ENCODE peak calls at places on chromosome 10, in five cellular contexts. S is H1, M is K562, R is GM12878, X is HepG2. L is an unnamed sample.

GRCh38 chr10:67573484-67573883 is 122.5 kb downstream of the CTNNA3 start:
- DNase-seq in S (no peak), M (no peak), R (no peak), X (no peak), L (no peak)

GRCh38 chr10:43905502-43906236 is 257.0 kb upstream of the ZNF32 start:
- DNase-seq in S (no peak), M (no peak), R (no peak), X (no peak), L (peak)

GRCh38 chr10:4107328-4107851 is 322.4 kb upstream of the KLF6 start:
- DNase-seq in S (no peak), M (no peak), R (no peak), X (no peak), L (no peak)

GRCh38 chr10:92517034-92517655 is 56.7 kb downstream of the IDE start:
- DNase-seq in S (peak), M (peak), R (peak), X (peak), L (peak)

GRCh38 chr10:129706523-129706922 is 239.5 kb downstream of the MGMT start:
- DNase-seq in S (no peak), M (no peak), R (no peak), X (no peak), L (no peak)

GRCh38 chr10:25125151-25125550 is 49.6 kb upstream of the GPR158 start:
- DNase-seq in S (peak), M (no peak), R (no peak), X (no peak), L (peak)

GRCh38 chr10:97714401-97715258 is 1.1 kb downstream of the MARVELD1 start:
- DNase-seq in S (peak), M (peak), R (no peak), X (no peak), L (peak)

GRCh38 chr10:91410638-91411367 is 659 bp downstream of the HECTD2 start:
- DNase-seq in S (no peak), M (peak), R (no peak), X (no peak), L (peak)

GRCh38 chr10:60828489-60828852 is 50.2 kb downstream of the CDK1 start:
- DNase-seq in S (no peak), M (peak), R (no peak), X (no peak), L (no peak)

GRCh38 chr10:50508315-50509051 is 115.3 kb downstream of the SGMS1 start:
- DNase-seq in S (no peak), M (no peak), R (peak), X (peak), L (no peak)

GRCh38 chr10:11395581-11396310 is 215.7 kb downstream of the USP6NL start:
- DNase-seq in S (no peak), M (no peak), R (no peak), X (no peak), L (no peak)

GRCh38 chr10:14605231-14605925 is 169.3 kb downstream of the FAM107B start:
- DNase-seq in S (no peak), M (no peak), R (peak), X (peak), L (no peak)

GRCh38 chr10:75703191-75703861 is 271.9 kb downstream of the LRMDA start:
- DNase-seq in S (no peak), M (no peak), R (no peak), X (no peak), L (no peak)

GRCh38 chr10:49359349-49360231 is 36.3 kb downstream of the DRGX start:
- DNase-seq in S (peak), M (no peak), R (no peak), X (peak), L (peak)

GRCh38 chr10:35352508-35352907 is 16.2 kb downstream of the CCNY start:
- DNase-seq in S (no peak), M (no peak), R (no peak), X (no peak), L (no peak)

GRCh38 chr10:1598393-1599153 is 138.8 kb downstream of the ADARB2 start:
- DNase-seq in S (no peak), M (no peak), R (no peak), X (no peak), L (no peak)

GRCh38 chr10:52768114-52768532 is 4.5 kb downstream of the MBL2 start:
- DNase-seq in S (peak), M (no peak), R (no peak), X (peak), L (no peak)

GRCh38 chr10:127977368-127978009 is 70.6 kb downstream of the PTPRE start:
- DNase-seq in S (no peak), M (no peak), R (no peak), X (no peak), L (peak)

GRCh38 chr10:6944450-6944849 is 364.4 kb upstream of the PRKCQ start:
- DNase-seq in S (no peak), M (no peak), R (no peak), X (no peak), L (no peak)

GRCh38 chr10:26869528-26869927 is 8.8 kb upstream of the ABI1 start:
- DNase-seq in S (no peak), M (peak), R (no peak), X (peak), L (no peak)

GRCh38 chr10:35635576-35635975 is 6.5 kb downstream of the FZD8 start:
- DNase-seq in S (peak), M (peak), R (peak), X (peak), L (peak)

GRCh38 chr10:49058341-49059255 is 56.7 kb downstream of the VSTM4 start:
- DNase-seq in S (no peak), M (no peak), R (no peak), X (no peak), L (no peak)

GRCh38 chr10:68628576-68629127 is 68.5 kb downstream of the TET1 start:
- DNase-seq in S (no peak), M (peak), R (no peak), X (no peak), L (no peak)

GRCh38 chr10:43983856-43984271 is 335.2 kb upstream of the ZNF32 start:
- DNase-seq in S (no peak), M (no peak), R (no peak), X (no peak), L (no peak)

GRCh38 chr10:45809829-45810228 is 37.5 kb downstream of the AGAP4 start:
- DNase-seq in S (no peak), M (peak), R (no peak), X (no peak), L (peak)

GRCh38 chr10:75111367-75111905 is at the start of gene SAMD8:
- DNase-seq in S (peak), M (peak), R (peak), X (peak), L (peak)

GRCh38 chr10:78847486-78847885 is 221.3 kb upstream of the ZMIZ1 start:
- DNase-seq in S (no peak), M (no peak), R (no peak), X (no peak), L (no peak)

GRCh38 chr10:73629165-73629564 is 12.1 kb downstream of the MYOZ1 start:
- DNase-seq in S (no peak), M (no peak), R (no peak), X (no peak), L (no peak)

GRCh38 chr10:73628405-73628804 is 12.9 kb downstream of the MYOZ1 start:
- DNase-seq in S (no peak), M (no peak), R (no peak), X (no peak), L (no peak)

GRCh38 chr10:73625004-73625883 is 16.0 kb downstream of the MYOZ1 start:
- DNase-seq in S (no peak), M (peak), R (no peak), X (no peak), L (peak)

GRCh38 chr10:73627300-73627699 is 14.0 kb downstream of the MYOZ1 start:
- DNase-seq in S (no peak), M (peak), R (no peak), X (no peak), L (no peak)

GRCh38 chr10:73625884-73626753 is 15.2 kb downstream of the MYOZ1 start:
- DNase-seq in S (peak), M (peak), R (peak), X (peak), L (peak)
- TF ChIP-seq EP300 in S (no peak), M (no peak), R (peak), X (no peak), L (no peak)

GRCh38 chr10:132196178-132197113 is 9.7 kb downstream of the DPYSL4 start:
- DNase-seq in S (no peak), M (no peak), R (no peak), X (no peak), L (no peak)

GRCh38 chr10:132197271-132198067 is 10.7 kb downstream of the DPYSL4 start:
- DNase-seq in S (no peak), M (no peak), R (no peak), X (no peak), L (no peak)

GRCh38 chr10:132193907-132194552 is 7.3 kb downstream of the DPYSL4 start:
- DNase-seq in S (no peak), M (peak), R (no peak), X (peak), L (no peak)

GRCh38 chr10:132194726-132195125 is 8.0 kb downstream of the DPYSL4 start:
- DNase-seq in S (no peak), M (no peak), R (no peak), X (no peak), L (no peak)

DNA sequence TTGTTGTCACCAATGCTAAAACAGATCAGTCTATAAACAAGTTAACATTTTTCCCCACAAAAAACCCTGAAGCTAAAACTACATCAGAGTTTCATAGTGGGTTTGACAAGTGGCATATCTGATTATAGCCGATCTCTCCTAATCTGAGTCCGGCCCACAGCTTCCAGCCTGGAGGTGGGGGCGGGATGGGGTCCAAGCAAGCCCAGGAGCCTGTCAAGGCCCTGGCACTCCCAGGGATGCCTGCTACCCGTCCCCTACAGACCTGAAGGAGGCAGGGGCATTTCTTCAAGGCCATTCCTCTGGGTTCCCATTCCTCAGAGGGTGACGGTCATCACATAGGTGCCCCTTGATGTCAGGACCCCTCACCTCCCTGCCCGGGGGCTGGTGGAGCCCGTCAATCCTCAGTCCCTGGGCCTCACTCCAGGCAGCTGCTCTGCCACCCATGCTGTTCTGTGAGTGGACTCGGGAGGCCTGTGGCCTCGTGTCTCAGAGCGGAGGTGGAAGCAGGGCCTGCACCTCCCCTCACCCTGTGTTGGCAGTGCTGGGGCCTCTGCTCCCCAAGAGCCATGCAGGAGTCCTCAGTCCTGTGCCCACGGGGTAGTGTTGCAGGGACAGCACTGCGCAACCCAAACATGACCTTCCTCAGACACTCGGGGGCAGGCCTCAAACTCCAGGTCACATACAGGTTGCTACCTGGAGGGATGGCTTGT is 8.8 kb downstream of the DPYSL4 start:
- DNase-seq in S (no peak), M (no peak), R (no peak), X (no peak), L (no peak)
- H3K9ac ChIP-seq in S (no peak), M (no peak), R (no peak), X (no peak), L (no peak)

DNA sequence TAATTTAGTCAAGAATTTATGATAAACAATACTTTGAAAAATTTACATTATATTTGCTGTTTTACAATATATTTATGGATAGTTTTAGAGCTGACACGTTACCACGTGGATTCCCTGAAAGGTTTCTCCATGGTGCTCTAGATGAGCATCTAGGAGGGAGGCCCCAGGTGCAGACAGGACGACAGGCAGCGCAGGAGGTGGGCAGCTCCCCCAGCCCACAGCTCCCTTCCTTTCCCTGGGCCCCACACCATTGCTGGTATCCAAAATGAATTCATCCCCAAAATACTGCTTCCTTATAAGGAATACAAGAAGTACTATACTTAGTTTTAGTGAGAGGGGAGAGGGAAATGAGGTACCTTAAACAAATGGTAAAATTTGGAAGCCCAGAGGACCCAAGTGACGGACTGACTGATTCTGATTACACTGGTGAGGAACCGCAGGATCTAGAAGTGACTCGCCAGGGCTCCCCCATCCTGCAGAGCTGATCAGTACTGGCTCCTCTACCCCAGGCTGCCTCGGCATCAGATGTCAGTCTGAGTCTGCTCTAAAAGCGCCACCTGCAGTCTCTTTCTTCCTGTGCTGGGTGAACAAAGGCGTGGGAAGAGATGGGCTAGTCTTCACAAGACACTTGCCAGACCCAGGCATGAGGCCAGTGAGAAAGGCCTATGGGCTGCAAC is 89.2 kb downstream of the DLG5 start:
- DNase-seq in S (peak), M (peak), R (peak), X (no peak), L (peak)
- TF ChIP-seq EP300 in S (no peak), M (no peak), R (no peak), X (no peak), L (no peak)

GRCh38 chr10:15714847-15715246 is 4.9 kb downstream of the ITGA8 start:
- DNase-seq in S (no peak), M (no peak), R (no peak), X (no peak), L (no peak)

GRCh38 chr10:15719062-15719898 is 442 bp downstream of the ITGA8 start:
- DNase-seq in S (peak), M (no peak), R (no peak), X (no peak), L (peak)

GRCh38 chr10:15712903-15713302 is 6.8 kb downstream of the ITGA8 start:
- DNase-seq in S (no peak), M (no peak), R (no peak), X (no peak), L (no peak)

GRCh38 chr10:15718495-15719061 is 1.1 kb downstream of the ITGA8 start:
- DNase-seq in S (peak), M (no peak), R (no peak), X (no peak), L (no peak)

DNA sequence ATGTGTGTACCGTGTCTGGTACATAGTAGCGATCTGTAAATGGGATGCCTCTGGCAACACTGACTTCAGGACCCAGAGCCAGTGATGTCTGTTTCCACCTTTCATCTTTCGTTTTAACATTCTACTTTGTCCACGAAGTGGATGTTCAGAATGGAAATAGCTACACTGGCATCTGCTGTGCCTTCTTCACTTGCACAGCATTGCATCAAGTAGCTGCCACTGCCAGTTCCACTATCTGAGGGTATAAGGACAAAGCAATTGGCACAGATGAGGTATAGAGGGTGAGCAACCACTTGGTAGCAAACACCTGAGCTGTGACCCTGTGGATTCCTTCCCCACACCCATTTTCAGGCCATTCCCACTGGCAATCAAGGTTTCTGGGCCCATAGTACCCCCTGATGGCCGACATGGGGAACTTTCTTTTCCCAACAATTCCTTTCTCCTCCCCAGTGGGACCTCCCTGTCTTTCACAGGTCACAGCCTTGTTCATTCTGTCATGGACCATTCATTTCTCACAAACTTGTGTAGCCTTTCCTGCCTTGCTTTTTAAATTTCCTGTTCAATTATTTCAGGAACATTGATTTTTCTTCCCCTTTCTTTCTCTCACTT is 4.0 kb downstream of the ITGA8 start:
- DNase-seq in S (no peak), M (peak), R (no peak), X (no peak), L (peak)
- H3K9ac ChIP-seq in S (no peak), M (no peak), R (no peak), X (no peak), L (no peak)

GRCh38 chr10:101397140-101397539 is 43.2 kb downstream of the BTRC start:
- DNase-seq in S (no peak), M (peak), R (no peak), X (peak), L (peak)
- TF ChIP-seq EP300 in S (no peak), M (no peak), R (no peak), X (no peak), L (no peak)

GRCh38 chr10:80498039-80498832 is 39.5 kb upstream of the SH2D4B start:
- DNase-seq in S (no peak), M (no peak), R (no peak), X (no peak), L (no peak)
- H3K9ac ChIP-seq in S (no peak), M (peak), R (no peak), X (peak), L (peak)

L was measured in SK-N-SH.